ENCODE peak calls at places on chromosomes 1 and 21, in five cellular contexts. One of them, this sample, is unnamed.

GRCh38 chr1:1084372-1085170 is 10.5 kb upstream of the RNF223 start:
- DNase-seq in fibroblast of lung: no peak
- DNase-seq in LoVo: no peak
- DNase-seq in IMR-90: no peak
- DNase-seq in activated T-cell treated with anti-CD3 and anti-CD28 coated beads for 1 hour: no peak
- DNase-seq in this sample: no peak

GRCh38 chr1:169999357-169999756 is 75.1 kb downstream of the KIFAP3 start:
- DNase-seq in activated T-cell treated with anti-CD3 and anti-CD28 coated beads for 1 hour: no peak
- DNase-seq in LoVo: peak; percentile 85
- DNase-seq in IMR-90: peak; percentile 84
- DNase-seq in fibroblast of lung: peak; percentile 96
- DNase-seq in this sample: no peak

GRCh38 chr1:11285883-11286734 is 13.1 kb downstream of the UBIAD1 start:
- DNase-seq in IMR-90: peak; percentile 34
- DNase-seq in LoVo: no peak
- DNase-seq in fibroblast of lung: peak; percentile 11
- DNase-seq in activated T-cell treated with anti-CD3 and anti-CD28 coated beads for 1 hour: no peak
- DNase-seq in this sample: peak; percentile 23

GRCh38 chr1:175169305-175170018 is 23.1 kb downstream of the KIAA0040 start:
- DNase-seq in LoVo: peak; percentile 88
- DNase-seq in fibroblast of lung: peak; percentile 2
- DNase-seq in IMR-90: no peak
- DNase-seq in activated T-cell treated with anti-CD3 and anti-CD28 coated beads for 1 hour: no peak
- DNase-seq in this sample: no peak

GRCh38 chr1:31248276-31248675 is 8.6 kb upstream of the NKAIN1 start:
- DNase-seq in IMR-90: no peak
- DNase-seq in LoVo: no peak
- DNase-seq in fibroblast of lung: no peak
- DNase-seq in activated T-cell treated with anti-CD3 and anti-CD28 coated beads for 1 hour: no peak
- DNase-seq in this sample: no peak

GRCh38 chr1:20494609-20495311 is 8.8 kb upstream of the CAMK2N1 start:
- DNase-seq in LoVo: peak; percentile 41
- DNase-seq in IMR-90: peak; percentile 95
- DNase-seq in fibroblast of lung: peak; percentile 97
- DNase-seq in activated T-cell treated with anti-CD3 and anti-CD28 coated beads for 1 hour: no peak
- DNase-seq in this sample: no peak

GRCh38 chr1:8303141-8303540 is 14.8 kb upstream of the SLC45A1 start:
- DNase-seq in activated T-cell treated with anti-CD3 and anti-CD28 coated beads for 1 hour: no peak
- DNase-seq in fibroblast of lung: peak; percentile 90
- DNase-seq in IMR-90: peak; percentile 91
- DNase-seq in LoVo: no peak
- DNase-seq in this sample: no peak

GRCh38 chr21:31566061-31566460 is 93.4 kb upstream of the SOD1 start:
- DNase-seq in fibroblast of lung: no peak
- DNase-seq in IMR-90: no peak
- DNase-seq in LoVo: no peak
- DNase-seq in activated T-cell treated with anti-CD3 and anti-CD28 coated beads for 1 hour: no peak
- DNase-seq in this sample: no peak

GRCh38 chr21:32929633-32930038 is 96.1 kb upstream of the OLIG2 start:
- DNase-seq in fibroblast of lung: no peak
- DNase-seq in activated T-cell treated with anti-CD3 and anti-CD28 coated beads for 1 hour: no peak
- DNase-seq in LoVo: no peak
- DNase-seq in IMR-90: no peak
- DNase-seq in this sample: no peak

GRCh38 chr1:76679534-76680152 is 187.6 kb upstream of the ST6GALNAC5 start:
- DNase-seq in IMR-90: no peak
- DNase-seq in activated T-cell treated with anti-CD3 and anti-CD28 coated beads for 1 hour: no peak
- DNase-seq in LoVo: no peak
- DNase-seq in fibroblast of lung: no peak
- DNase-seq in this sample: no peak

GRCh38 chr1:226131639-226132038 is 54.9 kb downstream of the ACBD3 start:
- DNase-seq in activated T-cell treated with anti-CD3 and anti-CD28 coated beads for 1 hour: no peak
- DNase-seq in fibroblast of lung: no peak
- DNase-seq in IMR-90: no peak
- DNase-seq in LoVo: no peak
- DNase-seq in this sample: no peak

GRCh38 chr1:115062542-115063004 is 26.7 kb downstream of the TSPAN2 start:
- DNase-seq in fibroblast of lung: peak; percentile 91
- DNase-seq in activated T-cell treated with anti-CD3 and anti-CD28 coated beads for 1 hour: peak; percentile 86
- DNase-seq in IMR-90: no peak
- DNase-seq in LoVo: peak; percentile 89
- DNase-seq in this sample: no peak

GRCh38 chr1:229127301-229127700 is 143.6 kb upstream of the RAB4A start:
- DNase-seq in IMR-90: peak; percentile 41
- DNase-seq in fibroblast of lung: peak; percentile 43
- DNase-seq in LoVo: no peak
- DNase-seq in activated T-cell treated with anti-CD3 and anti-CD28 coated beads for 1 hour: no peak
- DNase-seq in this sample: no peak